ENCODE peak calls at places on chromosome 12, in four cellular contexts. Y is frontal cortex, U is A549, R is sigmoid colon. X is an unnamed sample.
A peak's percentile ranks its signal among the peaks of the same experiment; 100 is the strongest.

GRCh38 chr12:92593734-92594402 is 108.9 kb upstream of the PLEKHG7 start:
- DNase-seq in Y (no peak), U (peak; percentile 97), R (peak; percentile 61), X (peak; percentile 60)

GRCh38 chr12:51389302-51389999 is 1.8 kb downstream of the GALNT6 start:
- DNase-seq in Y (no peak), U (no peak), R (no peak), X (no peak)

GRCh38 chr12:118190266-118190665 is 54.3 kb downstream of the PEBP1 start:
- DNase-seq in Y (no peak), U (no peak), R (no peak), X (no peak)

GRCh38 chr12:6276936-6277615 is 33.4 kb upstream of the PLEKHG6 start:
- DNase-seq in Y (no peak), U (peak; percentile 61), R (peak; percentile 45), X (no peak)

GRCh38 chr12:25155031-25155576 is 39.9 kb downstream of the DNAI7 start:
- DNase-seq in Y (peak; percentile 22), U (peak; percentile 34), R (no peak), X (no peak)

GRCh38 chr12:7731499-7731898 is 15.7 kb downstream of the CLEC4C start:
- DNase-seq in Y (no peak), U (no peak), R (no peak), X (no peak)

GRCh38 chr12:105740337-105740736 is 398.4 kb downstream of the NUAK1 start:
- DNase-seq in Y (no peak), U (no peak), R (no peak), X (no peak)

GRCh38 chr12:45729233-45730115 is at the start of gene ARID2:
- DNase-seq in Y (peak; percentile 25), U (peak; percentile 80), R (peak; percentile 86), X (peak; percentile 81)

GRCh38 chr12:52164624-52165023 is 27.2 kb downstream of the KRT80 start:
- DNase-seq in Y (no peak), U (peak; percentile 89), R (no peak), X (no peak)

GRCh38 chr12:69291278-69291593 is 51.9 kb downstream of the CPSF6 start:
- DNase-seq in Y (no peak), U (no peak), R (no peak), X (no peak)

GRCh38 chr12:510071-510825 is 50.5 kb downstream of the B4GALNT3 start:
- DNase-seq in Y (no peak), U (peak; percentile 18), R (no peak), X (no peak)

GRCh38 chr12:68279227-68280054 is 26.0 kb upstream of the IL22 start:
- DNase-seq in Y (no peak), U (no peak), R (no peak), X (no peak)